ENCODE peak calls at places on chromosomes 1 and 21, in six cellular contexts. E, N, L, V, G and D are unnamed samples.

GRCh38 chr21:32330784-32331311 is 32.2 kb downstream of the MRAP start:
- DNase-seq in N (no peak), V (no peak), E (no peak), G (no peak), L (no peak), D (no peak)

GRCh38 chr1:7719468-7720104 is 51.5 kb upstream of the VAMP3 start:
- DNase-seq in V (no peak), G (no peak), N (no peak), E (no peak), L (no peak), D (no peak)

GRCh38 chr1:165928075-165928731 is 100.8 kb downstream of the UCK2 start:
- DNase-seq in G (peak), L (no peak), V (no peak), N (peak), E (no peak), D (peak)

GRCh38 chr1:208245185-208245705 is 1.1 kb upstream of the PLXNA2 start:
- DNase-seq in V (peak), L (peak), N (peak), E (peak), G (peak), D (peak)

GRCh38 chr1:112263464-112263863 is 132.6 kb upstream of the CTTNBP2NL start:
- DNase-seq in V (no peak), N (peak), L (no peak), E (no peak), G (no peak), D (no peak)

GRCh38 chr1:185934476-185935189 is 200.4 kb downstream of the HMCN1 start:
- DNase-seq in L (no peak), E (no peak), V (no peak), G (no peak), N (peak), D (peak)

GRCh38 chr1:64948905-64949833 is 17.2 kb downstream of the JAK1 start:
- DNase-seq in L (no peak), G (no peak), N (no peak), E (no peak), V (no peak), D (peak)

GRCh38 chr1:52192024-52192423 is 50.1 kb downstream of the ZFYVE9 start:
- DNase-seq in E (no peak), N (no peak), G (no peak), V (no peak), L (no peak), D (no peak)

GRCh38 chr1:30707412-30708360 is 15.7 kb downstream of the MATN1 start:
- DNase-seq in G (peak), E (no peak), L (peak), N (peak), V (no peak), D (peak)

GRCh38 chr1:32754282-32755097 is 51.9 kb upstream of the SYNC start:
- DNase-seq in V (no peak), G (no peak), L (peak), E (no peak), N (peak), D (peak)

GRCh38 chr21:45546636-45547203 is 4.5 kb upstream of the SLC19A1 start:
- DNase-seq in G (no peak), V (no peak), L (no peak), E (no peak), N (no peak), D (no peak)

GRCh38 chr1:42979888-42980800 is 21.5 kb upstream of the SLC2A1 start:
- DNase-seq in V (no peak), G (no peak), L (no peak), N (no peak), E (no peak), D (no peak)

GRCh38 chr1:41320860-41321259 is 40.4 kb upstream of the FOXO6 start:
- DNase-seq in N (no peak), E (no peak), G (no peak), L (no peak), V (no peak), D (no peak)

GRCh38 chr1:10051656-10052055 is 18.9 kb downstream of the UBE4B start:
- DNase-seq in E (no peak), G (no peak), L (no peak), V (no peak), N (no peak), D (peak)

GRCh38 chr1:228094432-228095016 is 8.6 kb downstream of the C1orf35 start:
- DNase-seq in E (no peak), G (no peak), L (no peak), V (no peak), N (no peak), D (no peak)

GRCh38 chr1:233172201-233172600 is 123.3 kb downstream of the PCNX2 start:
- DNase-seq in L (no peak), G (no peak), N (peak), V (no peak), E (no peak), D (peak)

GRCh38 chr21:33334824-33335223 is 10.1 kb downstream of the IFNAR1 start:
- DNase-seq in G (no peak), V (no peak), E (no peak), N (no peak), L (no peak), D (no peak)

GRCh38 chr1:159786966-159787365 is 6.2 kb downstream of the DUSP23 start:
- DNase-seq in L (no peak), N (peak), V (no peak), G (peak), E (no peak), D (no peak)

GRCh38 chr1:33155877-33156538 is 25.8 kb downstream of the TRIM62 start:
- DNase-seq in V (no peak), N (no peak), E (no peak), L (peak), G (no peak), D (no peak)

GRCh38 chr1:32289256-32289655 is 2.6 kb upstream of the HDAC1 start:
- DNase-seq in V (no peak), G (no peak), L (no peak), N (no peak), E (no peak), D (no peak)

GRCh38 chr1:93822710-93823425 is 56.1 kb downstream of the DNTTIP2 start:
- DNase-seq in G (no peak), V (no peak), E (no peak), N (no peak), L (no peak), D (no peak)

GRCh38 chr1:213135572-213135971 is 84.5 kb downstream of the RPS6KC1 start:
- DNase-seq in N (peak), G (no peak), V (no peak), E (no peak), L (no peak), D (no peak)

GRCh38 chr1:228368801-228369607 is 37.6 kb downstream of the TRIM11 start:
- DNase-seq in G (no peak), E (no peak), N (peak), L (no peak), V (no peak), D (no peak)

GRCh38 chr1:18950415-18951026 is 6.0 kb downstream of the IFFO2 start:
- DNase-seq in E (no peak), V (peak), G (no peak), L (no peak), N (peak), D (peak)

GRCh38 chr1:24688621-24689195 is 45.6 kb downstream of the SRRM1 start:
- DNase-seq in N (peak), L (peak), G (peak), E (no peak), V (no peak), D (peak)

GRCh38 chr1:70382682-70383081 is 28.2 kb upstream of the ANKRD13C start:
- DNase-seq in V (no peak), N (no peak), L (no peak), G (no peak), E (no peak), D (no peak)

GRCh38 chr1:87805661-87806376 is 477.1 kb downstream of the LMO4 start:
- DNase-seq in V (no peak), L (no peak), G (peak), E (no peak), N (peak), D (peak)

GRCh38 chr1:5574641-5575040 is 417.6 kb downstream of the NPHP4 start:
- DNase-seq in V (no peak), E (no peak), G (no peak), N (no peak), L (no peak), D (no peak)

GRCh38 chr1:66438062-66438970 is 95.6 kb upstream of the SGIP1 start:
- DNase-seq in N (no peak), E (no peak), G (peak), L (no peak), V (no peak), D (no peak)

GRCh38 chr21:44653656-44654575 is 543 bp downstream of the KRTAP12-4 start:
- DNase-seq in E (no peak), N (no peak), V (no peak), L (peak), G (no peak), D (no peak)

GRCh38 chr1:234699795-234700665 is 90.1 kb upstream of the IRF2BP2 start:
- DNase-seq in N (peak), V (no peak), G (no peak), E (no peak), L (no peak), D (peak)

GRCh38 chr1:87113313-87113712 is 198.9 kb downstream of the HS2ST1 start:
- DNase-seq in E (no peak), L (peak), N (peak), G (peak), V (no peak), D (no peak)